ENCODE peak calls at places on chromosomes 13 and 19, in eight cellular contexts. One of them, this sample, is unnamed.

GRCh38 chr19:45040059-45040767 is 1.4 kb downstream of the CLASRP start:
- DNase-seq in adrenal gland: no peak
- DNase-seq in right lobe of liver: no peak
- DNase-seq in IMR-90: no peak
- DNase-seq in spleen: no peak
- DNase-seq in heart left ventricle: no peak
- DNase-seq in H1: no peak
- DNase-seq in ovary: no peak
- DNase-seq in this sample: no peak

GRCh38 chr13:90947976-90948375 is 399.5 kb upstream of the MIR17HG start:
- DNase-seq in adrenal gland: no peak
- DNase-seq in right lobe of liver: no peak
- DNase-seq in IMR-90: no peak
- DNase-seq in spleen: no peak
- DNase-seq in heart left ventricle: no peak
- DNase-seq in H1: no peak
- DNase-seq in ovary: no peak
- DNase-seq in this sample: no peak

GRCh38 chr19:35168261-35168660 is 13.7 kb downstream of the FXYD5 start:
- DNase-seq in adrenal gland: no peak
- DNase-seq in right lobe of liver: no peak
- DNase-seq in IMR-90: no peak
- DNase-seq in spleen: no peak
- DNase-seq in heart left ventricle: no peak
- DNase-seq in H1: no peak
- DNase-seq in ovary: no peak
- DNase-seq in this sample: no peak

GRCh38 chr13:113930711-113931637 is 42.9 kb downstream of the C13orf46 start:
- DNase-seq in adrenal gland: no peak
- DNase-seq in right lobe of liver: peak; percentile 49
- DNase-seq in IMR-90: no peak
- DNase-seq in spleen: peak; percentile 64
- DNase-seq in heart left ventricle: peak; percentile 51
- DNase-seq in H1: no peak
- DNase-seq in ovary: peak; percentile 33
- DNase-seq in this sample: no peak

GRCh38 chr13:107835339-107836018 is 379.9 kb downstream of the LIG4 start:
- DNase-seq in adrenal gland: no peak
- DNase-seq in right lobe of liver: no peak
- DNase-seq in IMR-90: peak; percentile 88
- DNase-seq in spleen: no peak
- DNase-seq in heart left ventricle: no peak
- DNase-seq in H1: no peak
- DNase-seq in ovary: no peak
- DNase-seq in this sample: no peak

GRCh38 chr19:33175886-33176669 is 18.1 kb upstream of the LRP3 start:
- DNase-seq in adrenal gland: no peak
- DNase-seq in right lobe of liver: no peak
- DNase-seq in IMR-90: peak; percentile 30
- DNase-seq in spleen: peak; percentile 82
- DNase-seq in heart left ventricle: no peak
- DNase-seq in H1: no peak
- DNase-seq in ovary: peak; percentile 47
- DNase-seq in this sample: no peak

GRCh38 chr13:29750178-29750530 is 100.3 kb downstream of the UBL3 start:
- DNase-seq in adrenal gland: no peak
- DNase-seq in right lobe of liver: no peak
- DNase-seq in IMR-90: no peak
- DNase-seq in spleen: no peak
- DNase-seq in heart left ventricle: no peak
- DNase-seq in H1: no peak
- DNase-seq in ovary: no peak
- DNase-seq in this sample: no peak

GRCh38 chr13:45773236-45773635 is 71.1 kb downstream of the CBY2 start:
- DNase-seq in adrenal gland: no peak
- DNase-seq in right lobe of liver: no peak
- DNase-seq in IMR-90: peak; percentile 79
- DNase-seq in spleen: no peak
- DNase-seq in heart left ventricle: no peak
- DNase-seq in H1: no peak
- DNase-seq in ovary: no peak
- DNase-seq in this sample: no peak

GRCh38 chr19:35609881-35610353 is 2.6 kb upstream of the HAUS5 start:
- DNase-seq in adrenal gland: no peak
- DNase-seq in right lobe of liver: no peak
- DNase-seq in IMR-90: no peak
- DNase-seq in spleen: peak; percentile 82
- DNase-seq in heart left ventricle: no peak
- DNase-seq in H1: no peak
- DNase-seq in ovary: no peak
- DNase-seq in this sample: no peak

GRCh38 chr13:94712812-94713555 is 639 bp upstream of the SOX21 start:
- DNase-seq in adrenal gland: peak; percentile 29
- DNase-seq in right lobe of liver: peak; percentile 60
- DNase-seq in IMR-90: peak; percentile 46
- DNase-seq in spleen: no peak
- DNase-seq in heart left ventricle: no peak
- DNase-seq in H1: no peak
- DNase-seq in ovary: peak; percentile 50
- DNase-seq in this sample: no peak

GRCh38 chr13:94712287-94712811 is at the start of gene SOX21:
- DNase-seq in adrenal gland: no peak
- DNase-seq in right lobe of liver: no peak
- DNase-seq in IMR-90: no peak
- DNase-seq in spleen: no peak
- DNase-seq in heart left ventricle: no peak
- DNase-seq in H1: no peak
- DNase-seq in ovary: no peak
- DNase-seq in this sample: no peak

GRCh38 chr13:94711561-94712286 is 621 bp downstream of the SOX21 start:
- DNase-seq in adrenal gland: no peak
- DNase-seq in right lobe of liver: no peak
- DNase-seq in IMR-90: no peak
- DNase-seq in spleen: peak; percentile 77
- DNase-seq in heart left ventricle: no peak
- DNase-seq in H1: no peak
- DNase-seq in ovary: no peak
- DNase-seq in this sample: no peak

GRCh38 chr13:94713556-94714182 is 1.3 kb upstream of the SOX21 start:
- DNase-seq in adrenal gland: no peak
- DNase-seq in right lobe of liver: no peak
- DNase-seq in IMR-90: no peak
- DNase-seq in spleen: no peak
- DNase-seq in heart left ventricle: no peak
- DNase-seq in H1: no peak
- DNase-seq in ovary: no peak
- DNase-seq in this sample: no peak

DNA sequence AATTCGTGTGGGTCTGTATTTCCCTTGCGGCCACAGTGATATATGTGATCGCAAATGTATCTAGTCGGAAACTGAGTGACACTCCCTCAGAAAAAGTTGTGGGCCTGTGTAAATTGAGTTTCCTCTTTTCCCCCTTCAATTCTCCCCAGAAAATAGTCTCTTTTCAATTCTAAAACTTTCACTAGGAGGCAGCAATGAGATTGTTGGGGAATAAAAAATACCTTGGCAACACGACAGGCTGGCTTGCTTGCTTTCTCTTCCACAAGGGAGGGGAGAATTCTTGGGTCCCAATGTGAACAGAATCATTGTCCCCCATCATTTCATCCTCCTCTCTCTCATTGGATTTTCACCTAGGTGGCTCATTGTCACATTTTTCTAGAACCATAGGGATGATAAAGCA is 3.7 kb upstream of the SOX21 start:
- DNase-seq in adrenal gland: no peak
- DNase-seq in right lobe of liver: no peak
- DNase-seq in IMR-90: no peak
- DNase-seq in spleen: no peak
- DNase-seq in heart left ventricle: no peak
- DNase-seq in H1: no peak
- DNase-seq in ovary: no peak
- DNase-seq in this sample: no peak
- TF ChIP-seq CTCF in adrenal gland: no peak
- TF ChIP-seq CTCF in right lobe of liver: peak; percentile 31
- TF ChIP-seq CTCF in IMR-90: no peak
- TF ChIP-seq CTCF in spleen: no peak
- TF ChIP-seq CTCF in heart left ventricle: no peak
- TF ChIP-seq CTCF in H1: no peak
- TF ChIP-seq CTCF in ovary: no peak
- TF ChIP-seq CTCF in this sample: no peak

GRCh38 chr19:31144471-31144870 is 204.8 kb downstream of the TSHZ3 start:
- DNase-seq in adrenal gland: no peak
- DNase-seq in right lobe of liver: no peak
- DNase-seq in IMR-90: no peak
- DNase-seq in spleen: no peak
- DNase-seq in heart left ventricle: no peak
- DNase-seq in H1: no peak
- DNase-seq in ovary: no peak
- DNase-seq in this sample: no peak
- H3K27ac ChIP-seq in adrenal gland: no peak overlapping the region
- H3K27ac ChIP-seq in right lobe of liver: no peak overlapping the region
- H3K27ac ChIP-seq in IMR-90: no peak overlapping the region
- H3K27ac ChIP-seq in spleen: no peak overlapping the region
- H3K27ac ChIP-seq in heart left ventricle: no peak overlapping the region
- H3K27ac ChIP-seq in H1: no peak overlapping the region
- H3K27ac ChIP-seq in ovary: no peak overlapping the region
- H3K27ac ChIP-seq in this sample: no peak overlapping the region

GRCh38 chr19:2274937-2275535 is 6.9 kb downstream of the PEAK3 start:
- DNase-seq in adrenal gland: peak; percentile 83
- DNase-seq in right lobe of liver: peak; percentile 70
- DNase-seq in IMR-90: peak; percentile 64
- DNase-seq in spleen: peak; percentile 89
- DNase-seq in heart left ventricle: peak; percentile 78
- DNase-seq in H1: no peak
- DNase-seq in ovary: peak; percentile 72
- DNase-seq in this sample: no peak
- TF ChIP-seq POLR2A in adrenal gland: no peak
- TF ChIP-seq POLR2A in right lobe of liver: no peak
- TF ChIP-seq POLR2A in IMR-90: no peak
- TF ChIP-seq POLR2A in spleen: no peak
- TF ChIP-seq POLR2A in heart left ventricle: no peak
- TF ChIP-seq POLR2A in H1: peak; percentile 34
- TF ChIP-seq POLR2A in ovary: no peak
- TF ChIP-seq POLR2A in this sample: no peak

DNA sequence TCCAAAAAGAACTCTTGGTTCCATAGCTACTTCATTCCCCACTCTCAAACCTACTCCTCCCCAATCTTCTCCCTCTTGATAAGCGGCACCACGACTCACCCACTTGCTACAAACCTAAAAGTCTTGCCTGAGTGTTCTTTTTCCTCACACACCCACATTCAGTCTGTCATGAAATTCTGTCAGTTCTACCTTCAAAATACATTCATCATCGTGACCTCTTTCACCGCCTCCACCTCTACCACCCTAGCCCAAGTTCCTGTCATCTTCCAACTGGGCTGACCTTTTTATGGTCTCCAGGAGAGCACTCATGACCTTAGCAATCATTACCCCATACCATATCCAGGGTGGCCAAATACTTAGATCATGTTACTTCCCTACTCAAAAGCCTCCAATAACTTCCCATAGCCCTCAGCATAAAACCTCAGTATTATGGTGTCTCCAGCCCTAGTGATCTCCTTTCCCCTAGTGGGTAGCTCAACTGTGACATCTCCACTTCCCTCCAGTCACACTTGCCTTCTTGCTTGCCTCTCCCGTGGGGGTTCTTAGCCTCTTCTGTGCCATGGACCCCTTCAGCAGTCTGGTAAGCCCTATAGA is 110.4 kb upstream of the TSC22D1 start:
- DNase-seq in adrenal gland: no peak
- DNase-seq in right lobe of liver: no peak
- DNase-seq in IMR-90: no peak
- DNase-seq in spleen: no peak
- DNase-seq in heart left ventricle: no peak
- DNase-seq in H1: no peak
- DNase-seq in ovary: no peak
- DNase-seq in this sample: no peak
- TF ChIP-seq CTCF in adrenal gland: no peak
- TF ChIP-seq CTCF in right lobe of liver: no peak
- TF ChIP-seq CTCF in IMR-90: no peak
- TF ChIP-seq CTCF in spleen: no peak
- TF ChIP-seq CTCF in heart left ventricle: no peak
- TF ChIP-seq CTCF in H1: no peak
- TF ChIP-seq CTCF in ovary: no peak
- TF ChIP-seq CTCF in this sample: no peak

DNA sequence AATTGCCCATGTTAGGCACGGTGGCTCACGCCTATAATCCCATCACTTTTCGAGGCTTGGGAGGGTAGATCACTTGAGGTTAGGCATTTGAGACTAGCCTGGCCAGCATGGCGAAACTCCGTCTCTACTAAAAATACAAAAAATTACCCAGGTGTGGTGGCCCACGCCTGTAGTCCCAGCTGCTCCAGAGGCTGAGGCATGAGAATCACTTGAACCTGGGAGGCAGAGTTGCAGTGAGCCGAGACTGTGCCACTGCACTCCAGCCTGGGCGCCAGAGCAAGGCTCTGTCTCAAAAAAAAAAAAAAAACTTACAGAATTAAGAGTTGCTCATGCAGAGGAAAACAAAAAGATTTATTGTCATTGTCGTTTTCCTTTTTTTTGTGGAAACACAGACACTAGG is 3.4 kb upstream of the PSMC4 start:
- DNase-seq in adrenal gland: no peak
- DNase-seq in right lobe of liver: no peak
- DNase-seq in IMR-90: no peak
- DNase-seq in spleen: no peak
- DNase-seq in heart left ventricle: no peak
- DNase-seq in H1: no peak
- DNase-seq in ovary: no peak
- DNase-seq in this sample: no peak
- H3K27ac ChIP-seq in adrenal gland: no peak overlapping the region
- H3K27ac ChIP-seq in right lobe of liver: no peak overlapping the region
- H3K27ac ChIP-seq in IMR-90: no peak overlapping the region
- H3K27ac ChIP-seq in spleen: no peak overlapping the region
- H3K27ac ChIP-seq in heart left ventricle: no peak overlapping the region
- H3K27ac ChIP-seq in H1: no peak overlapping the region
- H3K27ac ChIP-seq in ovary: no peak overlapping the region
- H3K27ac ChIP-seq in this sample: no peak overlapping the region

This sample was measured in tibial nerve.